ENCODE peak calls at places on chromosomes 11 and 22, in four cellular contexts. M, K, I and U are unnamed samples.

GRCh38 chr11:77188912-77189491 is 61.0 kb downstream of the MYO7A start:
- DNase-seq in M (peak; percentile 54), K (no peak), I (no peak), U (no peak)

GRCh38 chr22:22591348-22592299 is 32.6 kb upstream of the PRAME start:
- DNase-seq in M (no peak), K (no peak), I (no peak), U (no peak)

GRCh38 chr22:21641417-21641794 is 696 bp upstream of the SDF2L1 start:
- DNase-seq in M (peak; percentile 54), K (no peak), I (no peak), U (no peak)

GRCh38 chr22:22786301-22787115 is 101.1 kb upstream of the IGLL5 start:
- DNase-seq in M (no peak), K (no peak), I (no peak), U (no peak)

GRCh38 chr22:35480143-35480542 is 60.5 kb upstream of the RASD2 start:
- DNase-seq in M (peak; percentile 71), K (no peak), I (no peak), U (no peak)

GRCh38 chr22:29128891-29129643 is 56.2 kb downstream of the KREMEN1 start:
- DNase-seq in M (no peak), K (no peak), I (no peak), U (no peak)

GRCh38 chr11:60780065-60780464 is 5.1 kb upstream of the MS4A10 start:
- DNase-seq in M (no peak), K (no peak), I (no peak), U (no peak)

GRCh38 chr22:40453676-40454075 is 83.3 kb downstream of the SGSM3 start:
- DNase-seq in M (no peak), K (no peak), I (no peak), U (no peak)

GRCh38 chr11:13261600-13262061 is 16.0 kb upstream of the BMAL1 start:
- DNase-seq in M (no peak), K (no peak), I (no peak), U (no peak)

GRCh38 chr11:77699425-77699824 is 61.8 kb upstream of the CLNS1A start:
- DNase-seq in M (no peak), K (no peak), I (no peak), U (no peak)

GRCh38 chr11:119047205-119047604 is 9.8 kb downstream of the HYOU1 start:
- DNase-seq in M (no peak), K (no peak), I (no peak), U (no peak)

GRCh38 chr11:64998141-64998540 is 1.4 kb upstream of the BATF2 start:
- DNase-seq in M (peak; percentile 39), K (no peak), I (no peak), U (no peak)

GRCh38 chr22:40472036-40472435 is 101.6 kb downstream of the SGSM3 start:
- DNase-seq in M (no peak), K (no peak), I (no peak), U (no peak)

GRCh38 chr11:125593113-125593761 is 585 bp downstream of the STT3A start:
- DNase-seq in M (peak; percentile 22), K (no peak), I (no peak), U (no peak)

GRCh38 chr11:120303004-120303637 is 22.0 kb upstream of the TLCD5 start:
- DNase-seq in M (peak; percentile 81), K (peak; percentile 26), I (peak; percentile 60), U (peak; percentile 50)

GRCh38 chr11:93521086-93521485 is 22.1 kb downstream of the SMCO4 start:
- DNase-seq in M (no peak), K (no peak), I (no peak), U (no peak)

GRCh38 chr11:47005441-47005840 is 68.9 kb downstream of the CSTPP1 start:
- DNase-seq in M (no peak), K (no peak), I (no peak), U (no peak)

GRCh38 chr11:61010466-61011238 is 39.2 kb downstream of the CD6 start:
- DNase-seq in M (no peak), K (no peak), I (no peak), U (no peak)

GRCh38 chr11:7165911-7166310 is 77.1 kb downstream of the RBMXL2 start:
- DNase-seq in M (no peak), K (no peak), I (no peak), U (no peak)

GRCh38 chr22:39525658-39525975 is 5.3 kb downstream of the ATF4 start:
- DNase-seq in M (no peak), K (no peak), I (no peak), U (no peak)

GRCh38 chr11:58392741-58393140 is 13.9 kb downstream of the OR5B3 start:
- DNase-seq in M (no peak), K (no peak), I (no peak), U (no peak)

GRCh38 chr11:6705905-6706535 is 22.9 kb upstream of the MRPL17 start:
- DNase-seq in M (peak; percentile 37), K (no peak), I (peak; percentile 46), U (no peak)

GRCh38 chr22:31821572-31821971 is 67.8 kb downstream of the DEPDC5 start:
- DNase-seq in M (no peak), K (no peak), I (no peak), U (no peak)

GRCh38 chr22:31748490-31748889 is 1.4 kb downstream of the PRR14L start:
- DNase-seq in M (no peak), K (peak; percentile 10), I (no peak), U (no peak)

GRCh38 chr11:119376197-119376847 is 5.2 kb downstream of the USP2 start:
- DNase-seq in M (no peak), K (no peak), I (no peak), U (no peak)

GRCh38 chr11:110295086-110295485 is 1.3 kb downstream of the RDX start:
- DNase-seq in M (no peak), K (no peak), I (no peak), U (no peak)

GRCh38 chr11:118953265-118953664 is 2.8 kb upstream of the UPK2 start:
- DNase-seq in M (no peak), K (no peak), I (no peak), U (no peak)

DNA sequence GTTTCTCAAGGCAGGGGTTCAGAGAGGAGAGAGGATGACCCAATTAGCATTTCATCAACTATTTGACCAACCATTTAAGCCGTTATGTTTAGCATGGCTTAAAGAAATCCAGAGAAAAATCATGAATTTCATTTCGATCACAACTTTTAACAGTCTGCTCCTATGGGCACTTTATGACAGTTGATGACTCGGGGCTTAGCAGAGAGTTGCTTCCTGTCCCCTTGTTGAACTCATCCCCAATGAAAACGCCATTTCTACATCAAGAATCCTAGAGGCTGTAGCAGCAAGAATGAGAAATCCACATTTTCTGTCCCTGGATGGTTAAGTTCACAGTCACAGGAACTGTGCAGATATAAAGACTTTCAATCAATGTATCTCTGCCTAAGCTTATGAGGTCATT is 81.2 kb downstream of the BDNF start:
- DNase-seq in M (no peak), K (no peak), I (no peak), U (no peak)
- TF ChIP-seq CTCF in M (no peak), K (no peak), I (no peak), U (no peak)

DNA sequence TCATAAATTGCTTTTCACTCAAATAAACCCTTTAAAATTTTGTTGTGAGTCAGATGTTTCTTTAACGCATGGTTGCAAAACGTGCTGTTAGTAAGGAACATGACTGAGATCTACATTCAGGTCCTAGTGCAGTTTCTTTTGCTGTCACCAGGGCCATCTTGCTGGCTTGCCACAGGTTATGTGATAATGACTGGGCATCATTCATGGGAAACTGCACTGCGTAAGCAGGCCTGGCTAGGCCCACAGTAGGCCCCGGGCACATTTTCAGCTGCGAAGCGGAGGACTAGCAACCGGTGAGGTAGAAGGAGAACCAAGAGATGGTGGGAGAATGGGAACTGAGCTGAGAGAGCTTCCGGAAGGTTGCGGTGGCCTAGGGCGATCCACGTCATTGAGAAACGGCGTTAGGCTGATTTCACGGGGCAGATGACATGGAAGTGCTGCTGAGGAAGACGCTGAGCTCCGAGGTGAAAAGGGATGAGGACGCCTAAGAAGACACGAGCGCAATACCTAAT is 3.2 kb upstream of the KLHDC7B start:
- DNase-seq in M (peak; percentile 44), K (peak; percentile 86), I (no peak), U (peak; percentile 89)
- H3K4me3 ChIP-seq in M (no peak overlapping the region), K (peak overlapping the region; percentile 54), I (no peak overlapping the region), U (peak overlapping the region; percentile 44)

DNA sequence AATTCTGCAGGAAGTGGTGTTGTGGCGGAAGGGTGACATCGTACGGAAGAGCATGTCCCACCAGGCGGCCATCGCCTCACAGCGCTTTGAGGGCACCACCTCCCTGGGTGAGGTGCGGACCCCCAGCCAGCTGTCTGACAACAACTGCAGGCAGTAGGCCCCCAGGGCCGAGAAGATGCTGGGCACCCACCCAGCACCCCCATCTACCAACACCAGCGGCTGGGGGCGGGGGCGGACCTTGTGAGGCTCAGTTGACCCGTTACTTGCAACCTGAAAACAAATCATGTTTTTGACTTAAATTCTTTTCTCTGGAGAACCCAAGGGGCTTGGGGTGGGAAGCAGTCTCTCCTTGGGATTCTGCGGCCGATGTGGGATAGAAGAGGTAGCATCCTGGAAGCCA is 7.7 kb downstream of the THYN1 start:
- DNase-seq in M (no peak), K (no peak), I (no peak), U (no peak)
- TF ChIP-seq CTCF in M (no peak), K (no peak), I (no peak), U (no peak)

GRCh38 chr11:31805629-31806185 is 5.4 kb downstream of the PAX6 start:
- DNase-seq in M (no peak), K (no peak), I (no peak), U (no peak)

GRCh38 chr11:31804439-31805036 is 6.6 kb downstream of the PAX6 start:
- DNase-seq in M (no peak), K (no peak), I (no peak), U (no peak)

GRCh38 chr11:31803813-31804438 is 7.2 kb downstream of the PAX6 start:
- DNase-seq in M (no peak), K (no peak), I (no peak), U (no peak)

GRCh38 chr11:31806186-31806943 is 4.8 kb downstream of the PAX6 start:
- DNase-seq in M (no peak), K (no peak), I (no peak), U (no peak)

GRCh38 chr11:31805037-31805628 is 6.0 kb downstream of the PAX6 start:
- DNase-seq in M (no peak), K (no peak), I (no peak), U (no peak)
- H3K4me3 ChIP-seq in M (no peak overlapping the region), K (no peak overlapping the region), I (peak overlapping the region; percentile 6), U (no peak overlapping the region)